ENCODE peak calls at places on chromosomes 13 and 19, in seven cellular contexts. E is activated CD4-positive, CD25-positive, alpha-beta regulatory T cell; U is GM23248; L is sciatic nerve; H is endodermal cell; O is substantia nigra; T is HS-5. Q is an unnamed sample.

GRCh38 chr19:3790209-3790734 is 4.1 kb upstream of the MATK start:
- DNase-seq in E (no peak), U (no peak), L (no peak), H (no peak), O (no peak), T (no peak), Q (no peak)

GRCh38 chr19:7333198-7334118 is 15.3 kb upstream of the ARHGEF18 start:
- DNase-seq in E (no peak), U (no peak), L (no peak), H (no peak), O (no peak), T (no peak), Q (no peak)

GRCh38 chr13:64164435-64164834 is 2748.8 kb upstream of the PCDH20 start:
- DNase-seq in E (no peak), U (no peak), L (no peak), H (no peak), O (peak), T (no peak), Q (no peak)

GRCh38 chr19:6198896-6199239 is 63.4 kb downstream of the ACSBG2 start:
- DNase-seq in E (no peak), U (peak), L (no peak), H (no peak), O (no peak), T (no peak), Q (no peak)

GRCh38 chr13:48853381-48854102 is 122.2 kb upstream of the FNDC3A start:
- DNase-seq in E (no peak), U (peak), L (no peak), H (no peak), O (no peak), T (no peak), Q (no peak)

GRCh38 chr19:45071969-45072790 is 4.1 kb downstream of the ZNF296 start:
- DNase-seq in E (no peak), U (no peak), L (no peak), H (peak), O (peak), T (no peak), Q (no peak)

GRCh38 chr19:1599460-1599846 is 5.8 kb downstream of the UQCR11 start:
- DNase-seq in E (no peak), U (no peak), L (no peak), H (no peak), O (no peak), T (no peak), Q (no peak)

GRCh38 chr19:51690359-51691121 is 2.6 kb upstream of the SPACA6 start:
- DNase-seq in E (no peak), U (peak), L (peak), H (peak), O (peak), T (no peak), Q (peak)

GRCh38 chr13:107642841-107643240 is 572.5 kb downstream of the LIG4 start:
- DNase-seq in E (no peak), U (no peak), L (no peak), H (no peak), O (peak), T (no peak), Q (no peak)

GRCh38 chr19:47369923-47370625 is 21.0 kb downstream of the DHX34 start:
- DNase-seq in E (no peak), U (peak), L (no peak), H (no peak), O (peak), T (peak), Q (no peak)

GRCh38 chr19:49824662-49825061 is 6.6 kb downstream of the MED25 start:
- DNase-seq in E (no peak), U (no peak), L (no peak), H (no peak), O (no peak), T (no peak), Q (no peak)

GRCh38 chr13:51635137-51635878 is 51.0 kb downstream of the WDFY2 start:
- DNase-seq in E (no peak), U (no peak), L (no peak), H (peak), O (no peak), T (no peak), Q (no peak)

GRCh38 chr13:114128624-114129522 is 3.5 kb downstream of the RASA3 start:
- DNase-seq in E (peak), U (peak), L (peak), H (no peak), O (peak), T (peak), Q (peak)

GRCh38 chr19:23249911-23250649 is at the start of gene ZNF724:
- DNase-seq in E (peak), U (peak), L (peak), H (peak), O (peak), T (peak), Q (peak)

GRCh38 chr13:101881593-101881992 is 429.1 kb downstream of the ITGBL1 start:
- DNase-seq in E (no peak), U (no peak), L (no peak), H (no peak), O (no peak), T (no peak), Q (no peak)

GRCh38 chr13:37074703-37075102 is 15.2 kb upstream of the SUPT20H start:
- DNase-seq in E (no peak), U (peak), L (no peak), H (no peak), O (no peak), T (peak), Q (no peak)

Q was measured in frontal cortex.